ENCODE peak calls at places on chromosomes 16 and 17, in four cellular contexts. P, B, G and X are unnamed samples.

GRCh38 chr17:82437325-82437668 is 13.3 kb downstream of the CYBC1 start:
- DNase-seq in P (no peak), B (no peak), G (no peak), X (no peak)

GRCh38 chr16:67663151-67663876 is 2.6 kb downstream of the PARD6A start:
- DNase-seq in P (no peak), B (no peak), G (peak; percentile 82), X (no peak)

GRCh38 chr17:66830451-66830850 is 4.5 kb upstream of the CACNG5 start:
- DNase-seq in P (no peak), B (no peak), G (no peak), X (no peak)

GRCh38 chr16:14608604-14609003 is 21.5 kb downstream of the PARN start:
- DNase-seq in P (no peak), B (no peak), G (no peak), X (no peak)

GRCh38 chr17:39617446-39618251 is 9.1 kb upstream of the PPP1R1B start:
- DNase-seq in P (peak; percentile 47), B (peak; percentile 33), G (peak; percentile 71), X (no peak)

GRCh38 chr16:80746231-80746630 is 58.2 kb downstream of the CDYL2 start:
- DNase-seq in P (no peak), B (no peak), G (no peak), X (no peak)

GRCh38 chr17:68399638-68400403 is 57.5 kb downstream of the WIPI1 start:
- DNase-seq in P (peak; percentile 42), B (no peak), G (no peak), X (no peak)

GRCh38 chr16:19382887-19383816 is 34.5 kb upstream of the TMC5 start:
- DNase-seq in P (no peak), B (no peak), G (no peak), X (no peak)

GRCh38 chr17:47837401-47838039 is 3.6 kb downstream of the SCRN2 start:
- DNase-seq in P (no peak), B (no peak), G (no peak), X (no peak)

GRCh38 chr16:88713568-88714419 is 7.5 kb downstream of the CTU2 start:
- DNase-seq in P (no peak), B (no peak), G (no peak), X (no peak)
- TF ChIP-seq POLR2A in P (no peak), B (no peak), G (no peak), X (no peak)

DNA sequence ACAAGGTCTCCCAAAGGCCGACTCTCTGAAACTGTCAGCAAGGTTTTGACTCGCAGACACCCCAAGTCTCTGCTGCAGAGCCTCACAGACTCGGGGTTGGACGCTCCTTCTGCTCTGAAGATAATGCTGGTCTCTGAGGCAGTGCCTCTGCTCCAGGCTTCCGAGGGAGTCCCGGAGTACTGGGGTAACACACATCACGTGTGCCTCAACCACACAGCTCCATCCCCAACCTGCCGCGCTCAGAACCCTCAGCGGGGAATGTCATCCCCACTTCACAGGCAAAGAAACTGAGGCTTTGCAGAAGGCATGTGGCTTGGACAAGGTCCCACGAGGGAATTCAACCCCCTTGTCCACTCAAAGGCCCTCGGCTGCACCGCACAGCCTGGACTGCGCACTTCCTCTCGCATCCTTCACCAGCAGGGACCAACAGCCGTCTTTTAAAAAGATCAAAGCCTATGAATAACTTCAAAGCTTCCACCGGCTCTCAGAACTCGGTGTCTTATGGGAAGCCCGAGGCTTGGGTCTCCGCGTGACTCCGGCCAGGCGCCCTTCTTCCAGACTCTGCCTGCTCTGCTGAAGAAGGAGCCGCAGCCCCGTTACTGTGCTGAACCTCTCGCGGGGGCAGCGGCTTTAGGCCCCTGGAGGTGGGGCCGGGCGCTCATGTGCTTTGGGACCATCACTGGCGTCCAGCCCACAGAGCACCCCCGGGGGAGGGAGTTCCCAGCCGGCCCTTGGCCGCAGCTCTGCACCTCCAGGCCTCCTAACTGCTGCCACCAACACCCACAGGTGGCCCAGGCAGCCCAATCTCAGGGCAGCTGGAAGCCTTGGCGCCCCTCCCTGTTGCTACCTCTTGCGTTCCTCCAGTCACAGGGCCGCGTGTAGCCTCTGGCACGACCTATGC is 2.2 kb downstream of the TMEM204 start:
- DNase-seq in P (no peak), B (no peak), G (no peak), X (no peak)
- H3K4me1 ChIP-seq in P (peaks cover 37% of the 10 kb centered on the region), B (peaks cover 4% of the 10 kb centered on the region), G (no peaks in the 10 kb centered on the region), X (peaks cover 21% of the 10 kb centered on the region)

GRCh38 chr16:23615805-23616204 is 19.7 kb upstream of the NDUFAB1 start:
- DNase-seq in P (peak; percentile 10), B (no peak), G (no peak), X (no peak)
- H3K36me3 ChIP-seq in P (peaks cover 5% of the 10 kb centered on the region), B (peaks cover 4% of the 10 kb centered on the region), G (peaks cover 10% of the 10 kb centered on the region), X (peaks cover 6% of the 10 kb centered on the region)

GRCh38 chr16:11345040-11345862 is at the start of gene RMI2:
- DNase-seq in P (peak; percentile 95), B (peak; percentile 94), G (peak; percentile 98), X (peak; percentile 65)
- TF ChIP-seq POLR2A in P (no peak), B (peak; percentile 49), G (peak; percentile 14), X (no peak)

GRCh38 chr17:1421470-1421869 is 21.4 kb upstream of the YWHAE start:
- DNase-seq in P (no peak), B (no peak), G (no peak), X (no peak)
- H3K4me1 ChIP-seq in P (peaks cover 25% of the 10 kb centered on the region), B (no peaks in the 10 kb centered on the region), G (no peaks in the 10 kb centered on the region), X (peaks cover 18% of the 10 kb centered on the region)

DNA sequence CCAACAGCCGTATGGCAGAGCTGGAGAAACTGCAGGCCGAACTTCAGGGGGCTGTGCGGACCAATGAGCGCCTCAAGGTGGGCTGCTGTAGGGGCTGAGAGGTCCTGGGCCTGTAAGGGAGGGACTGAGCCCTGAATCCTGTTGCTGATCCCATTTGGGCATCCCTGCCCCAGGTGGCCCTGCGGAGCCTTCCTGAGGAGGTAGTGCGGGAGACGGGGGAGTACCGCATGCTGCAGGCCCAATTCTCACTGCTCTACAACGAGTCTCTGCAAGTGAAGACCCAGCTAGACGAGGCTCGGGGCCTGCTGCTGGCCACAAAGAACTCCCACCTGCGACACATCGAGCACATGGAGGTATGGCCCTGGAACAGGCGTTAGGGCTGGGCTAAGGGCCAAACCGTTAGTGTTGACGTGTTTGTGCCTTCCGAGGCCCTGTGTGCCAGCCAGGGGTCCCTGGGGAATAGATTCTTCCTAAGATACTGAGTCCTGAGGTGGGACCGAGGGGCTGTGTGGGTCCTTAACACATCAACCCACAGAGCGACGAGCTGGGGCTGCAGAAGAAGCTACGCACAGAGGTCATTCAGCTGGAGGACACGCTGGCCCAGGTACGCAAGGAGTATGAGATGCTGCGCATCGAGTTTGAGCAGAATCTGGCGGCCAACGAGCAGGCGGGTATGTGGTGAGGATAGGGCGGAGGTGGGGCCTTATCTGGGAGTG is 4.2 kb downstream of the RNF40 start:
- DNase-seq in P (no peak), B (no peak), G (no peak), X (no peak)
- H3K36me3 ChIP-seq in P (peaks cover 20% of the 10 kb centered on the region), B (peaks cover 47% of the 10 kb centered on the region), G (peaks cover 57% of the 10 kb centered on the region), X (peaks cover 83% of the 10 kb centered on the region)

GRCh38 chr17:36591434-36592315 is at the start of gene DHRS11:
- DNase-seq in P (peak; percentile 80), B (peak; percentile 68), G (peak; percentile 90), X (no peak)
- TF ChIP-seq POLR2A in P (no peak), B (no peak), G (peak; percentile 29), X (no peak)

DNA sequence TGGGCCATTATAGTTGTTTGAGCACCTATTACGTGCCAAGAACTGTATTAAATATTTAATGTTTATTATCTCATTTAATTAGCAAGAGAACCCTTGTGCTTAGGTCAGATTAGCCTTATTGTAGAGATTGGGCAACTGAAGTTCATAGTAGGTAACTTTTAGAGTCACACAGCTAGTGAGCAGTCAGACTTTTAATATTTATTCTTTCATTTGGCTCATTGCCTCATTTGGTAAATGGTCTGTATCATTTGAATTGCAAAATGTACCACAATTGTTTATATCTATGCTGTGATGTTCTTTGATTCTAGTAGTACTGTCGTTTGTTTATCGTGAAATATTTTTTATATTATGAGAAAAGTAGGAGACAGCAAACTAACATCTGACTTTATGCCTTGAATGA is 7.6 kb downstream of the CLTC start:
- DNase-seq in P (no peak), B (no peak), G (no peak), X (no peak)
- H3K4me1 ChIP-seq in P (peaks cover 24% of the 10 kb centered on the region), B (peaks cover 38% of the 10 kb centered on the region), G (no peaks in the 10 kb centered on the region), X (peaks cover 91% of the 10 kb centered on the region)

GRCh38 chr17:49595980-49596379 is 20.3 kb downstream of the NXPH3 start:
- DNase-seq in P (no peak), B (no peak), G (no peak), X (no peak)
- H3K36me3 ChIP-seq in P (peaks cover 2% of the 10 kb centered on the region), B (no peaks in the 10 kb centered on the region), G (no peaks in the 10 kb centered on the region), X (peaks cover 10% of the 10 kb centered on the region)

GRCh38 chr16:11106726-11107125 is 149.3 kb downstream of the SOCS1 start:
- DNase-seq in P (no peak), B (no peak), G (no peak), X (no peak)

GRCh38 chr16:11101695-11102522 is 154.1 kb downstream of the SOCS1 start:
- DNase-seq in P (peak; percentile 91), B (no peak), G (no peak), X (no peak)

GRCh38 chr16:11102523-11102898 is 153.5 kb downstream of the SOCS1 start:
- DNase-seq in P (no peak), B (no peak), G (no peak), X (no peak)

GRCh38 chr16:11105038-11105903 is 150.7 kb downstream of the SOCS1 start:
- DNase-seq in P (peak; percentile 56), B (peak; percentile 51), G (no peak), X (no peak)

DNA sequence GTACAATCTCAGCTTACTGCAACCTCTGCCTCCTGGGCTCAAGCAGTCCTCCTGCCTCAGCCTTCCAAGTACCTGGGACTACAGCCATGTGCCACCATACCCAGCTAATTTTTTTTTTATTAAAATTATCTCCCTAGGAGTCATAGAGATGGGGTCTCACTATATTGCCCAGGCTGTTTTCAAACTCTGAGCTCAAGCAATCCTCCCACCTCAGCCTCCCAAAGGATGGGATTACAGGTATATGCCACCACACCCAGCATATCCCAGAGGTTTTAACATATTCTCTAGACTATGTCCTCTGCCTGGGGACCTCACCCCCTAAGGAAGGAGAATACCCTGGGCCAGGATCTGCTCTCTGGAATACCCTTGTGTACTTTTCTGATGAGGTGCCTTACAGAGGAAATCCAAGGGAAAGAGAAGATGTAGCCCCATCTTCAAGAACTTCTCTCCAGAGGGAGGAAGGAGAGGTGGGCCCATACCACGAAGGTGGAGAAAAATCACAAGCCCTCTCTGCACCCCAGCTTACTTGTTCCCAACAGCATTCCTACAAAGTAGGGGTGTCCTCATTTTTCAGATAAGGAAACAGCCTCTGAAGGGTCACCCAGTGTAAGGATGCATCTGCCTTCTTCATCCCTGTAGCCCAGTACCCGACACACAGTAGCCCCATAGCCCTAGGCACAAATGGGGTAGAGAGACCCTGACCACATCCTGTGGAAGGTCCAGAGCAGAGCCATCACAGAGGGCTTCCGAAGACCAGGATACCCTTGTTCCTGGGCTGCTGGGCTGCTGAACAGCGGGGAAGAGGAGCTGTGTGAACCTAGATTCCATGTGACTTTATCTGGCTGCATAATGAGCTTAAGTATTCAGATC is 151.6 kb downstream of the SOCS1 start:
- DNase-seq in P (no peak), B (no peak), G (no peak), X (no peak)
- TF ChIP-seq POLR2A in P (no peak), B (no peak), G (no peak), X (no peak)